ENCODE peak calls at places on chromosomes 16 and 17, in eight cellular contexts. G is testis, M is stomach, B is Calu3, O is ovary, N is endodermal cell, I is BE2C, R is foreskin fibroblast. X is an unnamed sample.

GRCh38 chr16:57032346-57032745 is 43.0 kb downstream of the NLRC5 start:
- DNase-seq in G (no peak), M (no peak), B (no peak), O (no peak), N (no peak), I (no peak), R (no peak), X (no peak)

GRCh38 chr17:69967910-69968411 is 107.1 kb upstream of the KCNJ16 start:
- DNase-seq in G (no peak), M (no peak), B (no peak), O (no peak), N (no peak), I (no peak), R (peak; percentile 68), X (no peak)

GRCh38 chr16:10525214-10525825 is 55.1 kb downstream of the EMP2 start:
- DNase-seq in G (no peak), M (no peak), B (no peak), O (no peak), N (no peak), I (no peak), R (no peak), X (no peak)

GRCh38 chr17:17098426-17099035 is 56.3 kb downstream of the MPRIP start:
- DNase-seq in G (peak; percentile 67), M (no peak), B (no peak), O (peak; percentile 46), N (no peak), I (no peak), R (no peak), X (no peak)

GRCh38 chr16:56604966-56605365 is 3.4 kb upstream of the MT2A start:
- DNase-seq in G (no peak), M (no peak), B (no peak), O (no peak), N (no peak), I (no peak), R (no peak), X (no peak)

GRCh38 chr17:39765159-39765558 is 27.4 kb downstream of the GRB7 start:
- DNase-seq in G (no peak), M (no peak), B (no peak), O (no peak), N (peak; percentile 3), I (no peak), R (no peak), X (no peak)

GRCh38 chr17:67376509-67376891 is 581 bp upstream of the PITPNC1 start:
- DNase-seq in G (peak; percentile 40), M (peak; percentile 43), B (no peak), O (no peak), N (no peak), I (peak; percentile 34), R (no peak), X (no peak)

GRCh38 chr17:14737984-14738651 is 437.2 kb downstream of the HS3ST3B1 start:
- DNase-seq in G (peak; percentile 24), M (peak; percentile 36), B (peak; percentile 87), O (no peak), N (peak; percentile 78), I (no peak), R (peak; percentile 96), X (peak; percentile 53)

GRCh38 chr16:81321039-81321438 is 6.3 kb downstream of the GAN start:
- DNase-seq in G (no peak), M (no peak), B (no peak), O (no peak), N (no peak), I (no peak), R (no peak), X (no peak)

GRCh38 chr17:20008242-20009051 is 712 bp upstream of the SPECC1 start:
- DNase-seq in G (peak; percentile 43), M (no peak), B (peak; percentile 13), O (peak; percentile 41), N (peak; percentile 86), I (peak; percentile 9), R (no peak), X (peak; percentile 37)

GRCh38 chr17:74920679-74921044 is 2.4 kb downstream of the USH1G start:
- DNase-seq in G (no peak), M (no peak), B (peak; percentile 42), O (no peak), N (no peak), I (no peak), R (no peak), X (peak; percentile 42)

GRCh38 chr17:75639771-75640555 is 6.7 kb downstream of the SMIM5 start:
- DNase-seq in G (no peak), M (peak; percentile 83), B (peak; percentile 85), O (no peak), N (peak; percentile 61), I (no peak), R (no peak), X (peak; percentile 8)

GRCh38 chr17:21166599-21167265 is 40.0 kb downstream of the DHRS7B start:
- DNase-seq in G (no peak), M (no peak), B (no peak), O (no peak), N (no peak), I (no peak), R (peak; percentile 29), X (no peak)

GRCh38 chr17:72193395-72194106 is 72.7 kb downstream of the SOX9 start:
- DNase-seq in G (no peak), M (no peak), B (no peak), O (no peak), N (peak; percentile 13), I (no peak), R (peak; percentile 60), X (no peak)

GRCh38 chr17:28317965-28318758 is 838 bp upstream of the TMEM97 start:
- DNase-seq in G (no peak), M (no peak), B (no peak), O (no peak), N (peak; percentile 84), I (peak; percentile 16), R (no peak), X (peak; percentile 73)

GRCh38 chr17:8007836-8008235 is 5.4 kb downstream of the GUCY2D start:
- DNase-seq in G (no peak), M (no peak), B (no peak), O (no peak), N (no peak), I (no peak), R (no peak), X (no peak)

GRCh38 chr16:85395913-85396878 is 216.9 kb upstream of the GSE1 start:
- DNase-seq in G (peak; percentile 35), M (no peak), B (no peak), O (peak; percentile 29), N (peak; percentile 81), I (peak; percentile 53), R (peak; percentile 29), X (peak; percentile 40)

GRCh38 chr17:49146620-49147306 is 14.2 kb downstream of the B4GALNT2 start:
- DNase-seq in G (no peak), M (no peak), B (peak; percentile 31), O (no peak), N (peak; percentile 20), I (no peak), R (peak; percentile 98), X (no peak)

GRCh38 chr16:89241187-89242003 is 23.9 kb downstream of the ZNF778 start:
- DNase-seq in G (peak; percentile 75), M (peak; percentile 65), B (peak; percentile 69), O (peak; percentile 71), N (peak; percentile 88), I (peak; percentile 82), R (peak; percentile 64), X (peak; percentile 77)

DNA sequence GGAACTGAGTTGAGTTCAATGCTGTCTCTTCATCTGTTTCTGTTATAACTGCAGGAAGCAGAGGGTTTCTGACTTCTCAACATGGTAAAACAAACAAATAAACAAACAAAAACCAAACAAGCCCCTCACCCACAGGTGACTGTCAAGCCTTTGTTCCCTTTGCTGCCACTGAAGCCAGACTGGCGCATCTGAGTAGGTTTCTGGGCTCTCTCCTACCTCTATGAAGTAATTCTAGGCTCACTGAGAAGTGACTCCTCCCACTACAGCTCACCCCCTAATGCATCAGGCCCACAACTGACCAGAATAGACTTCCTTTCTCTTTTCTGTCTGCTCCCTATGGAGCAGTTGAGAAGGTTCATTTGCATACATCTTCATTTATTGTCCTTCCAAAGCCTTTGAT is 77.0 kb upstream of the CCL2 start:
- DNase-seq in G (no peak), M (no peak), B (no peak), O (no peak), N (peak; percentile 91), I (no peak), R (no peak), X (no peak)
- TF ChIP-seq CTCF in G (no peak), M (no peak), B (no peak), O (no peak), N (peak; percentile 71), I (no peak), R (no peak), X (no peak)

DNA sequence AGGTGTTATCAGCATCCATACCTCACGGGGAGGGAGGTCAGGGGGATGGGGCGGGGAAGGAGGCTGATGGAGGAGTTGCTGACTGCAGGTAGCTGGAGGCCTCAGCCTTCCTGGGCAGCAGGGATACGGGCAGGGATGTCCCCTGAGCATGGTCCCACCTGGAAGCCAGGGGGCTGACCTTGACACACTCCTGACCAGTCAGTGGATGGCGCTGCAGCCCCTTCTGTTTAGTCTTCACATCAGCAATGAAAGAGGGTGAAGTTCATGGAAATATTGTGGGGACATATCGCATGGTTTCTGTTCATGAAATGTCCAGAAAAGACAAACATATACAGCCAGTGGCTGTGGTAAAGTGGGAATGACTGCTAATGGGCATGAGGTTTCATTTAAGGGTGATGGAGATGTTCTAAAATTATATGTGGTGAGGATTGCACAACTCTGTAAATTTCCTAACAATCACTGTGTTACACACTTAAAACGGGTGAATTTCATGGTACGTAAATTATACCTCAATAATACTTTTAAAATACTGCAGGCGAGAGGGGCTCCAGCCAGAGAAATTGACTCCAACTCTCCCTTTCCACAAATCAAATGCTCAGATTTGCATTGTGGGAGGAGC is 489.6 kb downstream of the CDH13 start:
- DNase-seq in G (no peak), M (no peak), B (no peak), O (no peak), N (peak; percentile 64), I (no peak), R (no peak), X (no peak)
- TF ChIP-seq CTCF in G (no peak), M (no peak), B (no peak), O (no peak), N (peak; percentile 66), I (no peak), R (no peak), X (no peak)

GRCh38 chr17:53950207-53950857 is 127.6 kb downstream of the KIF2B start:
- DNase-seq in G (no peak), M (no peak), B (peak; percentile 4), O (no peak), N (peak; percentile 85), I (peak; percentile 30), R (no peak), X (no peak)
- TF ChIP-seq CTCF in G (no peak), M (no peak), B (no peak), O (no peak), N (peak; percentile 81), I (peak; percentile 67), R (no peak), X (peak; percentile 27)

GRCh38 chr17:50501054-50501453 is 7.2 kb upstream of the MYCBPAP start:
- DNase-seq in G (no peak), M (peak; percentile 47), B (peak; percentile 62), O (no peak), N (peak; percentile 79), I (no peak), R (no peak), X (peak; percentile 49)
- TF ChIP-seq CTCF in G (peak; percentile 5), M (no peak), B (peak; percentile 55), O (no peak), N (peak; percentile 78), I (peak; percentile 60), R (peak; percentile 35), X (peak; percentile 72)

X was measured in glutamatergic neuron.